ENCODE peak calls at places on chromosomes 11 and 22, in ten cellular contexts. One of them, this sample, is unnamed.

GRCh38 chr22:27437570-27437969 is 364.0 kb downstream of the MN1 start:
- DNase-seq in NCI-H146: no peak
- DNase-seq in naive thymus-derived CD4-positive, alpha-beta T cell: no peak
- DNase-seq in NCI-H774: no peak
- DNase-seq in heart left ventricle: no peak
- DNase-seq in hippocampal formation: no peak
- DNase-seq in osteoblast: no peak
- DNase-seq in AG09309: no peak
- DNase-seq in SW 1271: no peak
- DNase-seq in cardiac muscle cell: no peak
- DNase-seq in this sample: no peak

GRCh38 chr11:111694851-111695250 is 71.3 kb downstream of the PPP2R1B start:
- DNase-seq in NCI-H146: peak
- DNase-seq in naive thymus-derived CD4-positive, alpha-beta T cell: no peak
- DNase-seq in NCI-H774: no peak
- DNase-seq in heart left ventricle: peak
- DNase-seq in hippocampal formation: no peak
- DNase-seq in osteoblast: no peak
- DNase-seq in AG09309: peak
- DNase-seq in SW 1271: no peak
- DNase-seq in cardiac muscle cell: peak
- DNase-seq in this sample: no peak

GRCh38 chr11:74639533-74639932 is 47.2 kb downstream of the POLD3 start:
- DNase-seq in NCI-H146: no peak
- DNase-seq in naive thymus-derived CD4-positive, alpha-beta T cell: no peak
- DNase-seq in NCI-H774: no peak
- DNase-seq in heart left ventricle: no peak
- DNase-seq in hippocampal formation: no peak
- DNase-seq in osteoblast: no peak
- DNase-seq in AG09309: no peak
- DNase-seq in SW 1271: no peak
- DNase-seq in cardiac muscle cell: peak
- DNase-seq in this sample: no peak

GRCh38 chr11:60498853-60499252 is 6.3 kb downstream of the MS4A12 start:
- DNase-seq in NCI-H146: no peak
- DNase-seq in naive thymus-derived CD4-positive, alpha-beta T cell: no peak
- DNase-seq in NCI-H774: no peak
- DNase-seq in heart left ventricle: no peak
- DNase-seq in hippocampal formation: no peak
- DNase-seq in osteoblast: no peak
- DNase-seq in AG09309: no peak
- DNase-seq in SW 1271: no peak
- DNase-seq in cardiac muscle cell: no peak
- DNase-seq in this sample: no peak

GRCh38 chr22:43166132-43166930 is 15.0 kb downstream of the TSPO start:
- DNase-seq in NCI-H146: no peak
- DNase-seq in naive thymus-derived CD4-positive, alpha-beta T cell: no peak
- DNase-seq in NCI-H774: no peak
- DNase-seq in heart left ventricle: no peak
- DNase-seq in hippocampal formation: no peak
- DNase-seq in osteoblast: peak
- DNase-seq in AG09309: no peak
- DNase-seq in SW 1271: no peak
- DNase-seq in cardiac muscle cell: no peak
- DNase-seq in this sample: no peak

GRCh38 chr11:47406896-47407745 is 1.3 kb upstream of the SLC39A13 start:
- DNase-seq in NCI-H146: no peak
- DNase-seq in naive thymus-derived CD4-positive, alpha-beta T cell: no peak
- DNase-seq in NCI-H774: no peak
- DNase-seq in heart left ventricle: no peak
- DNase-seq in hippocampal formation: no peak
- DNase-seq in osteoblast: peak
- DNase-seq in AG09309: no peak
- DNase-seq in SW 1271: no peak
- DNase-seq in cardiac muscle cell: peak
- DNase-seq in this sample: no peak

GRCh38 chr11:75574698-75575265 is 12.7 kb downstream of the SERPINH1 start:
- DNase-seq in NCI-H146: no peak
- DNase-seq in naive thymus-derived CD4-positive, alpha-beta T cell: no peak
- DNase-seq in NCI-H774: no peak
- DNase-seq in heart left ventricle: no peak
- DNase-seq in hippocampal formation: no peak
- DNase-seq in osteoblast: peak
- DNase-seq in AG09309: no peak
- DNase-seq in SW 1271: no peak
- DNase-seq in cardiac muscle cell: no peak
- DNase-seq in this sample: no peak

GRCh38 chr22:44407404-44408226 is 90.4 kb downstream of the RTL6 start:
- DNase-seq in NCI-H146: no peak
- DNase-seq in naive thymus-derived CD4-positive, alpha-beta T cell: no peak
- DNase-seq in NCI-H774: no peak
- DNase-seq in heart left ventricle: peak
- DNase-seq in hippocampal formation: no peak
- DNase-seq in osteoblast: peak
- DNase-seq in AG09309: no peak
- DNase-seq in SW 1271: no peak
- DNase-seq in cardiac muscle cell: no peak
- DNase-seq in this sample: no peak

GRCh38 chr11:61158691-61159381 is 2.4 kb downstream of the VPS37C start:
- DNase-seq in NCI-H146: peak
- DNase-seq in naive thymus-derived CD4-positive, alpha-beta T cell: no peak
- DNase-seq in NCI-H774: no peak
- DNase-seq in heart left ventricle: no peak
- DNase-seq in hippocampal formation: no peak
- DNase-seq in osteoblast: peak
- DNase-seq in AG09309: peak
- DNase-seq in SW 1271: no peak
- DNase-seq in cardiac muscle cell: peak
- DNase-seq in this sample: no peak

GRCh38 chr11:100835854-100836253 is 148.8 kb downstream of the ARHGAP42 start:
- DNase-seq in NCI-H146: no peak
- DNase-seq in naive thymus-derived CD4-positive, alpha-beta T cell: no peak
- DNase-seq in NCI-H774: no peak
- DNase-seq in heart left ventricle: no peak
- DNase-seq in hippocampal formation: no peak
- DNase-seq in osteoblast: no peak
- DNase-seq in AG09309: no peak
- DNase-seq in SW 1271: no peak
- DNase-seq in cardiac muscle cell: no peak
- DNase-seq in this sample: no peak

GRCh38 chr11:28797536-28797935 is 689.3 kb downstream of the METTL15 start:
- DNase-seq in NCI-H146: no peak
- DNase-seq in naive thymus-derived CD4-positive, alpha-beta T cell: no peak
- DNase-seq in NCI-H774: no peak
- DNase-seq in heart left ventricle: no peak
- DNase-seq in hippocampal formation: no peak
- DNase-seq in osteoblast: no peak
- DNase-seq in AG09309: no peak
- DNase-seq in SW 1271: no peak
- DNase-seq in cardiac muscle cell: no peak
- DNase-seq in this sample: no peak

GRCh38 chr22:33038131-33038772 is 19.9 kb downstream of the SYN3 start:
- DNase-seq in NCI-H146: no peak
- DNase-seq in naive thymus-derived CD4-positive, alpha-beta T cell: no peak
- DNase-seq in NCI-H774: no peak
- DNase-seq in heart left ventricle: peak
- DNase-seq in hippocampal formation: no peak
- DNase-seq in osteoblast: no peak
- DNase-seq in AG09309: no peak
- DNase-seq in SW 1271: no peak
- DNase-seq in cardiac muscle cell: peak
- DNase-seq in this sample: no peak

GRCh38 chr11:94623120-94623735 is 56.1 kb downstream of the PIWIL4 start:
- DNase-seq in NCI-H146: peak
- DNase-seq in naive thymus-derived CD4-positive, alpha-beta T cell: peak
- DNase-seq in NCI-H774: peak
- DNase-seq in heart left ventricle: peak
- DNase-seq in hippocampal formation: peak
- DNase-seq in osteoblast: peak
- DNase-seq in AG09309: peak
- DNase-seq in SW 1271: peak
- DNase-seq in cardiac muscle cell: peak
- DNase-seq in this sample: peak

GRCh38 chr11:60964801-60965200 is 6.7 kb upstream of the CD6 start:
- DNase-seq in NCI-H146: no peak
- DNase-seq in naive thymus-derived CD4-positive, alpha-beta T cell: no peak
- DNase-seq in NCI-H774: no peak
- DNase-seq in heart left ventricle: no peak
- DNase-seq in hippocampal formation: no peak
- DNase-seq in osteoblast: no peak
- DNase-seq in AG09309: no peak
- DNase-seq in SW 1271: no peak
- DNase-seq in cardiac muscle cell: no peak
- DNase-seq in this sample: no peak

GRCh38 chr11:20584093-20584774 is 15.2 kb upstream of the SLC6A5 start:
- DNase-seq in NCI-H146: no peak
- DNase-seq in naive thymus-derived CD4-positive, alpha-beta T cell: no peak
- DNase-seq in NCI-H774: no peak
- DNase-seq in heart left ventricle: no peak
- DNase-seq in hippocampal formation: no peak
- DNase-seq in osteoblast: no peak
- DNase-seq in AG09309: no peak
- DNase-seq in SW 1271: no peak
- DNase-seq in cardiac muscle cell: no peak
- DNase-seq in this sample: no peak

GRCh38 chr11:131951146-131951545 is 580.7 kb downstream of the NTM start:
- DNase-seq in NCI-H146: no peak
- DNase-seq in naive thymus-derived CD4-positive, alpha-beta T cell: no peak
- DNase-seq in NCI-H774: no peak
- DNase-seq in heart left ventricle: no peak
- DNase-seq in hippocampal formation: no peak
- DNase-seq in osteoblast: no peak
- DNase-seq in AG09309: no peak
- DNase-seq in SW 1271: no peak
- DNase-seq in cardiac muscle cell: no peak
- DNase-seq in this sample: no peak

GRCh38 chr11:94028436-94028835 is 7.3 kb downstream of the HEPHL1 start:
- DNase-seq in NCI-H146: no peak
- DNase-seq in naive thymus-derived CD4-positive, alpha-beta T cell: no peak
- DNase-seq in NCI-H774: no peak
- DNase-seq in heart left ventricle: no peak
- DNase-seq in hippocampal formation: no peak
- DNase-seq in osteoblast: no peak
- DNase-seq in AG09309: peak
- DNase-seq in SW 1271: no peak
- DNase-seq in cardiac muscle cell: peak
- DNase-seq in this sample: no peak

GRCh38 chr11:1762537-1763302 is 1.0 kb downstream of the CTSD start:
- DNase-seq in NCI-H146: no peak
- DNase-seq in naive thymus-derived CD4-positive, alpha-beta T cell: no peak
- DNase-seq in NCI-H774: no peak
- DNase-seq in heart left ventricle: peak
- DNase-seq in hippocampal formation: no peak
- DNase-seq in osteoblast: peak
- DNase-seq in AG09309: no peak
- DNase-seq in SW 1271: no peak
- DNase-seq in cardiac muscle cell: peak
- DNase-seq in this sample: peak

GRCh38 chr11:62601114-62601363 is 626 bp downstream of the MTA2 start:
- DNase-seq in NCI-H146: no peak
- DNase-seq in naive thymus-derived CD4-positive, alpha-beta T cell: no peak
- DNase-seq in NCI-H774: peak
- DNase-seq in heart left ventricle: peak
- DNase-seq in hippocampal formation: no peak
- DNase-seq in osteoblast: peak
- DNase-seq in AG09309: no peak
- DNase-seq in SW 1271: no peak
- DNase-seq in cardiac muscle cell: peak
- DNase-seq in this sample: no peak

GRCh38 chr22:17775781-17776470 is 1.7 kb upstream of the BID start:
- DNase-seq in NCI-H146: no peak
- DNase-seq in naive thymus-derived CD4-positive, alpha-beta T cell: no peak
- DNase-seq in NCI-H774: no peak
- DNase-seq in heart left ventricle: no peak
- DNase-seq in hippocampal formation: no peak
- DNase-seq in osteoblast: peak
- DNase-seq in AG09309: no peak
- DNase-seq in SW 1271: no peak
- DNase-seq in cardiac muscle cell: no peak
- DNase-seq in this sample: no peak

GRCh38 chr11:59551651-59552521 is 40.5 kb downstream of the OR4D9 start:
- DNase-seq in NCI-H146: peak
- DNase-seq in naive thymus-derived CD4-positive, alpha-beta T cell: no peak
- DNase-seq in NCI-H774: peak
- DNase-seq in heart left ventricle: no peak
- DNase-seq in hippocampal formation: peak
- DNase-seq in osteoblast: peak
- DNase-seq in AG09309: no peak
- DNase-seq in SW 1271: peak
- DNase-seq in cardiac muscle cell: peak
- DNase-seq in this sample: peak